ENCODE peak calls at places on chromosomes 4 and X, in five cellular contexts. K is fibroblast of the aortic adventitia, D is hepatocyte, T is GM13976, U is GM12865. N is an unnamed sample.

GRCh38 chr4:875818-876423 is 50.0 kb upstream of the CPLX1 start:
- DNase-seq in U (no peak), K (no peak), D (no peak), T (no peak), N (no peak)

GRCh38 chr4:138696771-138697170 is 318.8 kb upstream of the NOCT start:
- DNase-seq in D (no peak), K (no peak), U (no peak), T (no peak), N (no peak)

GRCh38 chr4:102557636-102558035 is 56.5 kb downstream of the NFKB1 start:
- DNase-seq in T (no peak), D (no peak), K (no peak), U (no peak), N (no peak)

GRCh38 chr4:130092187-130093015 is 996.4 kb downstream of the C4orf33 start:
- DNase-seq in U (no peak), T (no peak), K (no peak), D (no peak), N (no peak)

GRCh38 chr4:114598191-114599121 is at the start of gene UGT8:
- DNase-seq in U (peak), D (peak), K (peak), T (peak), N (peak)

GRCh38 chrX:102067966-102068723 is 57.3 kb upstream of the TCEAL2 start:
- DNase-seq in U (peak), K (peak), D (peak), T (peak), N (no peak)

GRCh38 chr4:61395754-61396153 is 195.6 kb downstream of the ADGRL3 start:
- DNase-seq in T (no peak), K (no peak), D (no peak), U (no peak), N (no peak)

GRCh38 chr4:1369091-1369450 is 22.1 kb downstream of the UVSSA start:
- DNase-seq in U (no peak), D (no peak), T (no peak), K (no peak), N (no peak)

DNA sequence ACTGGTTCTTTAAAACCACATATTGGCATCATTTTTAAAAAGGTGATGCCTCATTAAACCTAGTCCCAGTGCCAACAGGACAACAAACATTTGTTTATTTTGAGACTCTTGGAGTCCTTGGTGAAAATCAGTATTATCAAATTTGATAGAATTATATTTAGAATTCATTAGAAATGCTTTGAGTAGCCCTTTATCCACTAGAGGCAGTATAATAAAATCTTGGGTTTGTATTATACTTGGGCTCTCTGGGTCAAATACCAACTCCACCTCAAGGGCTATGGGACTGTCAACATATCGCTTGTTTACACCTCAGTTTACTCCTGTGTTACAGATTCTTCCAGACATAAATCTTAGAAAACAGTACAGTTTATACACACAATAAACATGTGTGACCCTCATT is 335.7 kb upstream of the FSTL5 start:
- DNase-seq in U (no peak), D (no peak), T (no peak), K (no peak), N (peak)
- TF ChIP-seq CTCF in U (peak), D (peak), T (no peak), K (peak), N (no peak)

GRCh38 chr4:146654976-146655761 is 16.5 kb downstream of the POU4F2 start:
- DNase-seq in K (peak), T (peak), D (peak), U (no peak), N (no peak)
- TF ChIP-seq CTCF in K (no peak), T (no peak), D (peak), U (no peak), N (no peak)

GRCh38 chrX:5915783-5916182 is 312.9 kb downstream of the NLGN4X start:
- DNase-seq in D (no peak), K (no peak), T (no peak), U (no peak), N (no peak)

DNA sequence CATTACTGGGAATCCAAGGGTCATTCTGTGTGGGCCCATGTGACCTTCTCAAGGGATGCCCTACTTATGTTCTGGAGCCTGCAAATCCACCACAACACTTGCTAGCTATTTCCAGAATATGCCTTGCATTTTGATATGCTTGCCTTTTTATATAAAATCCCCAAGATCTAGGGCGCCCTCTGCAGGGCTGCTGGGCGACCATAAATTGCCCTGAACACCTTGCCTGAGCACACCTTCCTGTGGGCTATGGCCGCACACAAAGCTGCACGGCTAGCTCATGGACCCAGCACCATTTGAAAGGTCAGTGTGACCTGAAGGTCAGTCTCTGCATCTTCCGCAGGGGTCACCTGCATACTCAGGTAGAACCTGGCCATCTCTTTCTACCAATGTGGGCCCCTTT is 311.7 kb downstream of the NLGN4X start:
- DNase-seq in T (no peak), K (no peak), U (peak), D (no peak), N (no peak)
- TF ChIP-seq CTCF in T (no peak), K (no peak), U (peak), D (no peak), N (no peak)

GRCh38 chrX:93875621-93876282 is 201.7 kb downstream of the FAM133A start:
- DNase-seq in T (no peak), U (no peak), K (no peak), D (peak), N (no peak)

DNA sequence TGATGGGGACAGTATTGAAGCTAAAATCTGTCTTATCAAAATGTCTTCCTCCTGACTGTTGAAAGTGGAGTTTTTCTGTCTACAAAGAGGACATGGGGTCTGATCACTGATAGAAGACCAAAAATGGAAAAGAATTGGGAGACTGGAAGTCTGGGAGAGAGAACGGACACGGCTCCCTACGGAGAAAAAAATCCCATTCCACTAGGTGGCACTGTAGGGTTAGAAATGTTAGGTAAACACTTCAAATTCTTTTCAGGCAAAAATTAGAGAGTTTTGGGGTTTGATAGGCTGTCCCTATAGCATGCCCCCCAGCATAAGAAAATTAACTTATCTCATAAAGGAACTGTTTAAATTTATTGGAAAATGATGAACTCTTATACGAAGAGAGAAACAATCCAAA is 200.5 kb downstream of the FAM133A start:
- DNase-seq in D (peak), U (peak), K (peak), T (no peak), N (no peak)
- TF ChIP-seq CTCF in D (peak), U (peak), K (peak), T (peak), N (peak)

N was measured in GM10248.